ENCODE peak calls at places on chromosomes 11 and 22, in four cellular contexts. K is GM03348; E is stimulated activated CD8-positive, alpha-beta memory T cell treated with anti-CD3 and anti-CD28 coated beads, Interleukin-15, amount 100 ng/mL, for 24 hours; U is ACHN. V is an unnamed sample.

GRCh38 chr11:65932558-65932919 is 12.7 kb upstream of the TSGA10IP start:
- DNase-seq in K (peak), E (no peak), U (no peak), V (no peak)

GRCh38 chr22:35023692-35024363 is 42.1 kb upstream of the ISX start:
- DNase-seq in K (peak), E (peak), U (peak), V (peak)

GRCh38 chr11:116787786-116788486 is at the start of gene ZPR1:
- DNase-seq in K (peak), E (peak), U (peak), V (peak)

GRCh38 chr11:64844330-64845124 is at the start of gene CDC42BPG:
- DNase-seq in K (peak), E (no peak), U (peak), V (no peak)

GRCh38 chr11:112440518-112440917 is 179.9 kb upstream of the PLET1 start:
- DNase-seq in K (no peak), E (no peak), U (peak), V (no peak)

GRCh38 chr11:36030707-36031365 is 87.0 kb downstream of the LDLRAD3 start:
- DNase-seq in K (peak), E (no peak), U (no peak), V (no peak)

GRCh38 chr11:39741066-39741465 is 1718.4 kb downstream of the LRRC4C start:
- DNase-seq in K (no peak), E (no peak), U (no peak), V (no peak)

GRCh38 chr11:75639752-75640151 is 29.1 kb downstream of the MAP6 start:
- DNase-seq in K (peak), E (no peak), U (no peak), V (no peak)

GRCh38 chr11:8258771-8259170 is 4.9 kb downstream of the LMO1 start:
- DNase-seq in K (no peak), E (no peak), U (peak), V (no peak)